ENCODE peak calls at places on chromosomes 16 and 17, in nine cellular contexts. Z is activated CD8-positive, alpha-beta T cell treated with anti-CD3 and anti-CD28 coated beads for 36 hours; L is H1; C is cardiac fibroblast; V is A549; Q is AG09309; F is left lung; W is GM23338; D is RWPE1. A is an unnamed sample.

GRCh38 chr16:85612191-85612800 is 826 bp upstream of the GSE1 start:
- DNase-seq in W (no peak), C (peak), V (peak), F (peak), L (peak), D (peak), Q (peak), Z (peak), A (peak)

GRCh38 chr16:11354733-11355574 is 9.7 kb downstream of the RMI2 start:
- DNase-seq in Q (no peak), W (no peak), C (no peak), D (no peak), L (no peak), F (no peak), Z (peak), V (no peak), A (peak)

GRCh38 chr17:31313982-31314787 is at the start of gene EVI2B:
- DNase-seq in C (peak), D (peak), V (no peak), L (no peak), Q (peak), F (no peak), W (no peak), Z (peak), A (no peak)

GRCh38 chr17:3843935-3844516 is 2.0 kb downstream of the NCBP3 start:
- DNase-seq in Z (peak), D (peak), W (peak), L (no peak), V (peak), F (no peak), Q (no peak), C (peak), A (no peak)

GRCh38 chr16:85431431-85432124 is 181.5 kb upstream of the GSE1 start:
- DNase-seq in D (no peak), V (no peak), L (peak), F (peak), C (no peak), Q (no peak), Z (no peak), W (no peak), A (peak)

GRCh38 chr16:14409563-14409962 is 220.5 kb downstream of the PARN start:
- DNase-seq in V (no peak), C (peak), Q (peak), Z (no peak), L (no peak), W (no peak), D (peak), F (no peak), A (no peak)

GRCh38 chr17:75526555-75527270 is 1.2 kb downstream of the LLGL2 start:
- DNase-seq in W (peak), L (peak), Q (no peak), C (no peak), V (no peak), F (no peak), Z (no peak), D (no peak), A (no peak)

GRCh38 chr16:2033057-2033911 is 6.6 kb downstream of the NHERF2 start:
- DNase-seq in Q (no peak), Z (peak), F (no peak), W (no peak), D (no peak), C (peak), L (peak), V (no peak), A (no peak)

GRCh38 chr17:3571043-3571900 is 13.7 kb upstream of the TRPV3 start:
- DNase-seq in Q (no peak), V (no peak), L (no peak), C (no peak), D (no peak), W (no peak), F (peak), Z (no peak), A (no peak)

GRCh38 chr17:81491761-81492160 is 20.8 kb downstream of the ACTG1 start:
- DNase-seq in W (no peak), Z (no peak), F (no peak), L (no peak), C (no peak), V (no peak), Q (no peak), D (no peak), A (no peak)

GRCh38 chr17:4815043-4815675 is 8.2 kb downstream of the PLD2 start:
- DNase-seq in Q (no peak), C (no peak), L (no peak), F (no peak), D (no peak), V (peak), Z (no peak), W (peak), A (no peak)

GRCh38 chr16:54505479-54506247 is 219.1 kb upstream of the IRX3 start:
- DNase-seq in L (no peak), W (no peak), V (no peak), F (no peak), D (no peak), Z (no peak), C (peak), Q (no peak), A (no peak)

GRCh38 chr16:55576369-55576768 is 9.9 kb downstream of the CAPNS2 start:
- DNase-seq in W (no peak), C (no peak), Z (no peak), D (no peak), Q (no peak), L (no peak), F (no peak), V (no peak), A (no peak)

GRCh38 chr16:88914750-88915368 is 48.4 kb upstream of the PABPN1L start:
- DNase-seq in D (no peak), W (no peak), F (no peak), Z (no peak), Q (peak), C (peak), V (no peak), L (no peak), A (no peak)

GRCh38 chr17:63132509-63132911 is 166.5 kb downstream of the TANC2 start:
- DNase-seq in V (no peak), W (no peak), Z (no peak), C (no peak), D (no peak), F (no peak), Q (no peak), L (no peak), A (no peak)

GRCh38 chr16:10188236-10188635 is 6.0 kb upstream of the GRIN2A start:
- DNase-seq in W (no peak), F (no peak), C (no peak), L (no peak), Z (no peak), D (no peak), Q (no peak), V (no peak), A (no peak)

GRCh38 chr16:69709456-69710084 is 16.8 kb downstream of the NQO1 start:
- DNase-seq in V (peak), D (peak), Q (no peak), Z (no peak), F (no peak), C (peak), W (peak), L (peak), A (no peak)

GRCh38 chr17:7711356-7711755 is 6.2 kb upstream of the DNAH2 start:
- DNase-seq in W (peak), F (no peak), D (no peak), V (peak), L (peak), Z (peak), Q (no peak), C (no peak), A (no peak)

GRCh38 chr16:28504707-28505404 is 1.8 kb downstream of the IL27 start:
- DNase-seq in D (peak), Q (no peak), V (no peak), W (no peak), L (no peak), C (no peak), Z (no peak), F (no peak), A (no peak)

GRCh38 chr17:75504347-75505151 is 10.8 kb downstream of the CASKIN2 start:
- DNase-seq in V (peak), L (peak), D (peak), W (peak), Z (peak), Q (no peak), C (no peak), F (peak), A (peak)

DNA sequence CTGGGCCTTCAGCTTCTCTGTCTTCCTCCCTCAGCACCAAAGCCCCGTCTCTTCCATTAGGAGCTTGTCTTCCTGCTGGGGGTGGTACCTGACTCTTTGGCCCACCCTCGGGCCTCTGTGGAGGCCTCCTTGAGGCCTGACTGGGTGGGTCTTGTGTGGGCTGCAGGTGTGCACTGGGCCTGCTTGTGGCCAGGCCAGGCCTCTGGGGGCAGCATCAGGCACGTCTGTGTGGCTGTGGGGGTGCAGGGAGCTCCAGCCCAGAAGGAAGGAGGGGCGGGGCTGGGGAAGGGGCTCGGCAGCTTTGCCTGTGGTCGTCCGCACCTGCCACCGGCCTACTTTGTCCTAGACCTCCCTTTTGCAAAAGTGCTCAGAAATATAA is 7.0 kb downstream of the PIGQ start:
- DNase-seq in C (no peak), W (peak), Q (no peak), L (peak), F (no peak), Z (no peak), D (no peak), V (no peak), A (no peak)
- TF ChIP-seq CTCF in C (no peak), W (peak), Q (no peak), L (no peak), F (no peak), Z (no peak), D (no peak), V (no peak), A (no peak)

DNA sequence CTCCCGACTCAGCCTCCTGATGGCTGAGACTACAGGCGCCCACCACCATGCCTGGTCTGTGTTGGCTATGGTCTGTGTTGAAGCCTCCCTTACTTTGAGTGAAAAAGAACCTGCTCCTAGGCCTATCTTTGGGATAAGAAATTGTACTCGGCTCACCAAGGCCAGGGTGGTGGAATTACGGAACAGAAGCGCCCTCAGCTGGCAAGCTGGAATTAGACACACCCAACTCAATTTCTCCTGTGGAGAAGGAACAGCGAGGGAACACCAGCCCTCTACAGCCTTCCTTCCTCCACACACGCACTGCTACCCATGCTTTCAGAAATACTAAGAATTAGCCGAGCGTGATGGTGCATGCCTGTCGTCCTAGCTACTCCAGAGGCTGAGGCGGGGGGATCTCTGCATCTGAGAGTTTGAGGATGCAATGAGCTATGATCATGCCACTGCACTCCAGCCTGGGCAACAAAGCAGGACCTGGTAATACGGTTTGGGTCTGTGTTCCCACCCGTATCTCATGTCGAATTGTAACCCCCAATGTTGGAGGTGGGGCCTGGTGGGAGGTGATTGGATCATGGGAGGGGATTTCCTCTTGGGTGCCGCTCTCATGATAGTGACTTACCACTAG is 40.1 kb upstream of the RBBP6 start:
- DNase-seq in L (peak), Z (peak), V (peak), F (no peak), W (peak), Q (no peak), D (peak), C (peak), A (no peak)
- TF ChIP-seq CTCF in L (peak), Z (no peak), V (peak), F (no peak), W (peak), Q (peak), D (no peak), C (peak), A (no peak)

DNA sequence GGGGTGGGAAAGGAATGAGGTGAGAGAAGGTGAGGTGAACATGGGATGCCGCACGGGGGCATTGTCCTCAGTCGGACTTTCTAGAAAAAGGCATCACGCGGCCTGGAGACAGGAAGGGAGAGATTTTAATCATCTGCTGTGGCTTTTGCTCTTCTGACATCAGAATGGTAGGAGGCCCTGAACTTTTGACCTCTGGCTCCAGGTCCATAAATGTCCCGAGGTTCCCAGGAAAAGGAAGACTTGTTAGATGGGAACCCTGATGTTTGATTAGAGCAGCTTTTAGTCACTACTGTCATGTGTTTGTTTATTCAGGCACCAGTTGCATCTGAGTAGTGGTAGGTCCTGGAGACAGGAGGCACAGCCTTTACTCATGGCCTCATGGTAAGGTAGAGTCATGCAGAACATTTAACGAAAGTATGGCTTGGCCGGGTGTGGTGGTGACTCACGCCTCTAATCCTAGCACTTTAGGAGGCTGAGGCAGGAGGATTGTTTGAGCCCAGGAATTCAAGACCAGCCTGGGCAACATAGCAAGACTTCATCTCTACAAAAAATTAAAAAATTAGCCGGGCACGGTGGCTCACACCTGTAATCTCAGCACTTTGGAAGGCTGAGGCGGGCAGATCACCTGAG is 203.1 kb downstream of the MSI2 start:
- DNase-seq in Z (peak), D (no peak), Q (no peak), F (no peak), L (no peak), V (peak), W (no peak), C (peak), A (no peak)
- TF ChIP-seq CTCF in Z (no peak), D (no peak), Q (no peak), F (no peak), L (no peak), V (peak), W (no peak), C (no peak), A (no peak)

GRCh38 chr16:30377812-30378235 is 3.2 kb downstream of the MYL11 start:
- DNase-seq in L (no peak), F (peak), V (peak), Z (peak), W (peak), C (peak), D (peak), Q (no peak), A (peak)

GRCh38 chr16:30375830-30376229 is 1.2 kb downstream of the MYL11 start:
- DNase-seq in F (no peak), C (no peak), L (no peak), V (no peak), Z (no peak), Q (no peak), D (no peak), W (peak), A (no peak)

GRCh38 chr16:30378236-30379164 is 3.9 kb downstream of the SEPTIN1 start:
- DNase-seq in D (peak), F (peak), Q (peak), V (peak), L (peak), Z (peak), C (peak), W (peak), A (peak)

GRCh38 chr16:30376508-30376907 is 1.9 kb downstream of the MYL11 start:
- DNase-seq in Z (no peak), F (no peak), W (no peak), D (no peak), Q (no peak), V (no peak), C (no peak), L (no peak), A (no peak)

DNA sequence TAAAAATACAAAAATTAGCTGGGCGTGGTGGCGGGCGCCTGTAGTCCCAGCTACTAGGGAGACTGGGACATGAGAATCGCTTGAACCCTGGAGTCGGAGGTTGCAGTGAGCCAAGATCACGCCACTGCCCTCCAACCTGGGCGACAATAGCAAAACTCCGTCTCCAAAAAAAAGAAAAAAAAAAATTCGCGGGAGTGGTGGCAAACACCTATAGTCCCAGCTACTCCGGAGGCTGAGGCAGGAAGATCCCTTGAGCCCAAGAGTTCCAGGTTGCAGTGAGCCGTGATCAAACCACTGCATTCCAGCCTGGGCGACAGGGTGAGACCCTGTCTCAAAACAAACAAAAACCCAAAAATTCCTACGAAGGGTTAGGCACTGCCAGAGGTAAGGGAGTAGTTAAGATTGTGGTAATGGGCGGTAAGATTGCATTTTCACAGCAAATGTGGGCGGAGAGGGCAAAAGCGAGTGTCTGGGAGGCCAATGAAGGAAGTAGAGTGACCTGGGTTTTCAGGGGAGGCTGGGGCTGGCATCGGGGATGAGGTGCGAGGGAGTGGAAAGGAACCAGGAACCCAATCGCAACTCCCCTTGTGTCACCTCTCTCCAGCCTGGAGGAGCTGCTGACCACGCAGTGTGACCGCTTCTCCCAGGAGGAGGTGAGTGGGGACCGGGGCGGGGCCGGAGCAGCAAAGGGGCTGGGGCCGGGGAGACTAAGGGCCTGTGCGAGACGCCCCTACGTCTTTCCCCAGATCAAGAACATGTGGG is 2.6 kb downstream of the MYL11 start:
- DNase-seq in V (no peak), Z (no peak), L (peak), D (no peak), W (peak), F (no peak), Q (no peak), C (no peak), A (no peak)
- TF ChIP-seq CTCF in V (no peak), Z (no peak), L (no peak), D (no peak), W (no peak), F (no peak), Q (no peak), C (no peak), A (no peak)

GRCh38 chr17:80472996-80473395 is 3.4 kb downstream of the NPTX1 start:
- DNase-seq in L (no peak), F (no peak), W (no peak), D (no peak), Z (no peak), V (no peak), Q (no peak), C (no peak), A (no peak)

GRCh38 chr17:80475949-80476876 is at the start of gene NPTX1:
- DNase-seq in D (peak), Z (no peak), F (no peak), V (no peak), W (peak), C (no peak), L (peak), Q (no peak), A (no peak)

GRCh38 chr17:80473701-80474100 is 2.7 kb downstream of the NPTX1 start:
- DNase-seq in F (no peak), W (no peak), Q (no peak), Z (no peak), C (no peak), D (no peak), L (no peak), V (no peak), A (no peak)

GRCh38 chr17:80474933-80475915 is 1.2 kb downstream of the NPTX1 start:
- DNase-seq in D (no peak), F (no peak), W (no peak), Z (no peak), Q (no peak), C (no peak), V (no peak), L (peak), A (no peak)

DNA sequence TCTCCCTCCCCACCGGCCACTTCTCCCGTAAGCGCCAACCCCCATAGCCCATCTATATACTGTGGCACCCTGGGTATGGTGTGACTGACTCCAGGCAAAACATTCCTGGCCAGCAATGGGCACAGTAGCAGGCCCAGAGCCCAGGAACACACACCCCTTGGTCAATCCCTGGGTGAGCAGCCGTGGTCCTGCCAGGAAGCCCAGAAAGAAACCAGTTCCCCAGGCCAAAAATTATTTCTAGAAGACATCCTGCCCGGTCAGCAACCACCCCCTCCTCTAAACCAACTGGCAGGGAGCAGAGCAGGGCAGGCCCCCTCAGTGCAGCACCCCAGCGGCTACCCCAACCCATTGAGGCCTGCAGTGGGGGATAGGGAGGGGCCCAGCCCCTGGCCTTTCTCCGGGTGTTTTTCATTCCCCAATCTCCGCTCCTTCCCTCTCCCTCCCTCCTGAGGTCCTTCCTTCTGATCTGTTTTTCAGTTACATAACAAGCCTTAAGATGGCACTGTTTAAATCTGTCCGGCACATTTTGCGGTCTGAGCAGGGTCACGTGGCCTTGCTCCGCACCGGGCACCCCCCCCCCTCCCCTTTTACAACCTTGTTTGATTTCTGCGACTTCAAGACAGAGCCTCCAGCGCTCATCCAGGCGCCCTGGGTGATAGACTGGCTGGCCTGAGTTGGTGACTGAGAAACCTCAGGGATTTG is 2.0 kb downstream of the NPTX1 start:
- DNase-seq in V (peak), F (no peak), L (no peak), D (peak), W (no peak), Z (peak), Q (no peak), C (peak), A (no peak)
- TF ChIP-seq CTCF in V (peak), F (no peak), L (no peak), D (peak), W (peak), Z (no peak), Q (peak), C (peak), A (no peak)

GRCh38 chr17:39205112-39205526 is 5.0 kb downstream of the RPL19 start:
- DNase-seq in L (no peak), Q (no peak), V (no peak), F (peak), W (no peak), Z (no peak), D (no peak), C (no peak), A (no peak)
- TF ChIP-seq CTCF in L (no peak), Q (no peak), V (no peak), F (no peak), W (no peak), Z (no peak), D (no peak), C (no peak), A (no peak)

GRCh38 chr17:67629963-67630320 is 87.8 kb upstream of the NOL11 start:
- DNase-seq in V (no peak), Q (peak), D (peak), Z (no peak), F (no peak), C (peak), L (no peak), W (peak), A (no peak)
- TF ChIP-seq CTCF in V (peak), Q (peak), D (no peak), Z (no peak), F (no peak), C (peak), L (no peak), W (peak), A (peak)

GRCh38 chr17:34146440-34147043 is 108.5 kb upstream of the CCL2 start:
- DNase-seq in V (peak), C (peak), L (peak), Q (no peak), F (peak), Z (peak), W (peak), D (peak), A (peak)
- TF ChIP-seq CTCF in V (peak), C (peak), L (peak), Q (no peak), F (peak), Z (peak), W (peak), D (peak), A (peak)

GRCh38 chr16:26765087-26765486 is 301.6 kb upstream of the C16orf82 start:
- DNase-seq in F (no peak), C (no peak), V (peak), Z (peak), Q (no peak), D (no peak), W (peak), L (peak), A (no peak)
- TF ChIP-seq CTCF in F (peak), C (peak), V (no peak), Z (peak), Q (no peak), D (no peak), W (peak), L (peak), A (peak)

A was measured in lower lobe of right lung.